ENCODE peak calls at places on chromosomes 16 and 17, in six cellular contexts. R is endothelial cell; W is GM23338; D is CD8-positive, alpha-beta T cell; A is left ventricle myocardium inferior; F is AG09309. V is an unnamed sample.

GRCh38 chr16:50509521-50510341 is 38.5 kb upstream of the NKD1 start:
- DNase-seq in F (no peak), A (no peak), W (peak; percentile 85), D (peak; percentile 41), R (peak; percentile 57), V (peak; percentile 45)

GRCh38 chr16:17343729-17344128 is 127.0 kb downstream of the XYLT1 start:
- DNase-seq in W (no peak), A (no peak), R (no peak), D (no peak), F (no peak), V (no peak)

GRCh38 chr17:41734139-41734948 is at the start of gene HAP1:
- DNase-seq in D (no peak), W (peak; percentile 76), F (no peak), A (no peak), R (peak; percentile 65), V (no peak)

GRCh38 chr17:7833795-7834553 is at the start of gene KDM6B:
- DNase-seq in F (no peak), W (peak; percentile 97), D (peak; percentile 87), R (peak; percentile 85), A (peak; percentile 95), V (peak; percentile 92)

GRCh38 chr17:27446569-27447301 is 9.5 kb upstream of the KSR1 start:
- DNase-seq in W (no peak), R (no peak), D (no peak), A (no peak), F (peak; percentile 83), V (no peak)

GRCh38 chr17:43416998-43417891 is 18.5 kb downstream of the ARL4D start:
- DNase-seq in A (peak; percentile 77), W (no peak), D (no peak), R (no peak), F (no peak), V (no peak)

GRCh38 chr17:67671492-67671891 is 46.2 kb upstream of the NOL11 start:
- DNase-seq in D (no peak), R (no peak), A (no peak), F (no peak), W (no peak), V (no peak)

GRCh38 chr16:65118866-65119265 is 3.0 kb downstream of the CDH11 start:
- DNase-seq in A (no peak), D (no peak), W (no peak), F (no peak), R (no peak), V (no peak)

GRCh38 chr16:16057102-16057501 is 107.7 kb downstream of the ABCC1 start:
- DNase-seq in A (no peak), W (no peak), D (no peak), F (no peak), R (no peak), V (no peak)

GRCh38 chr17:46193626-46194392 is 580 bp upstream of the KANSL1 start:
- DNase-seq in F (peak; percentile 91), W (peak; percentile 97), A (peak; percentile 95), R (peak; percentile 96), D (peak; percentile 95), V (peak; percentile 94)
- TF ChIP-seq CTCF in F (no peak), W (no peak), A (peak; percentile 49), R (peak; percentile 61), D (peak; percentile 46), V (peak; percentile 13)

GRCh38 chr16:12392585-12393089 is 411.1 kb downstream of the CPPED1 start:
- DNase-seq in R (no peak), D (no peak), F (no peak), W (no peak), A (no peak), V (no peak)
- TF ChIP-seq CTCF in R (no peak), D (no peak), F (peak; percentile 8), W (no peak), A (no peak), V (peak; percentile 24)

GRCh38 chr16:29694384-29695195 is 15.6 kb downstream of the QPRT start:
- DNase-seq in A (no peak), F (no peak), D (no peak), W (no peak), R (no peak), V (peak; percentile 15)
- TF ChIP-seq CTCF in A (no peak), F (no peak), D (no peak), W (no peak), R (no peak), V (no peak)

DNA sequence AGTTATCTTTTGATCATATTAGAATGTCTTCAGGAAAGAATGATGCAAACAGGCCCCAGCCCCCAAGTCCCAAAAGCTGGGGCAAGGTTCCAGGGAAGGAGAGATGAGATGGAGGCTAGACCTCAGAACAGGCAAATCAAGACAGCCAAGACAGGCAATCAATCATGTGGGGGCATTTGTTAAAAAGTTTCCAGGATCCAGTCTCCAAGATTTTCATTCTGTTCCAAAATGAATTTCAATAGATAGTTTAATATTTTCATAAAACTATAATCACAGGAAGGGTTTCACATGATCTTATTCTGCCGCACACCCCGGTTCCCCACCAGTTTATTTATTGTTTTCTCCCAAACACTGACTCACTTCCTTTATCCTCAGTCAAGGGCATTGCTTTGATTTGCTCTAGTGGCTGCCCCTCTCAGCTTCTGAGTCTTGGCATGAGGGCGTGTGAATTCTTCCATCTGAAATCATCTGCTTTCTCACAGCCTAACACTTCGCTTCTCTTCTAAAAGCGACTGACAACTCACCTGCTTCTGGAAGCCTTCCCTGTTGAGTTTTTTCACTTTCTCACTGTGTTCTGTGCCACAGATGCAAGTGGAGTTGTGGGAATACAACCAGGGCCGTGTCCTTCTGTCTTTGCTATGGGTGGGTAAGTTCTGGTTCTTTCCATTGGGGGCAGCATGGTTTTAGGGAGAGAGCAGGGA is 12.2 kb upstream of the TERF2 start:
- DNase-seq in F (no peak), A (no peak), D (no peak), W (peak; percentile 83), R (peak; percentile 57), V (no peak)
- TF ChIP-seq CTCF in F (peak; percentile 79), A (peak; percentile 69), D (no peak), W (peak; percentile 83), R (peak; percentile 36), V (peak; percentile 29)

GRCh38 chr17:74922172-74922571 is 883 bp downstream of the USH1G start:
- DNase-seq in D (no peak), F (no peak), W (no peak), A (no peak), R (no peak), V (no peak)

GRCh38 chr17:74924250-74924948 is at the start of gene OTOP2:
- DNase-seq in A (peak; percentile 35), R (no peak), D (no peak), W (peak; percentile 61), F (no peak), V (no peak)

GRCh38 chr17:74922694-74923537 is at the start of gene USH1G:
- DNase-seq in D (no peak), W (peak; percentile 36), R (no peak), F (no peak), A (no peak), V (peak; percentile 84)

GRCh38 chr17:74925242-74925641 is 1.2 kb downstream of the OTOP2 start:
- DNase-seq in R (no peak), W (no peak), A (no peak), F (no peak), D (no peak), V (no peak)

DNA sequence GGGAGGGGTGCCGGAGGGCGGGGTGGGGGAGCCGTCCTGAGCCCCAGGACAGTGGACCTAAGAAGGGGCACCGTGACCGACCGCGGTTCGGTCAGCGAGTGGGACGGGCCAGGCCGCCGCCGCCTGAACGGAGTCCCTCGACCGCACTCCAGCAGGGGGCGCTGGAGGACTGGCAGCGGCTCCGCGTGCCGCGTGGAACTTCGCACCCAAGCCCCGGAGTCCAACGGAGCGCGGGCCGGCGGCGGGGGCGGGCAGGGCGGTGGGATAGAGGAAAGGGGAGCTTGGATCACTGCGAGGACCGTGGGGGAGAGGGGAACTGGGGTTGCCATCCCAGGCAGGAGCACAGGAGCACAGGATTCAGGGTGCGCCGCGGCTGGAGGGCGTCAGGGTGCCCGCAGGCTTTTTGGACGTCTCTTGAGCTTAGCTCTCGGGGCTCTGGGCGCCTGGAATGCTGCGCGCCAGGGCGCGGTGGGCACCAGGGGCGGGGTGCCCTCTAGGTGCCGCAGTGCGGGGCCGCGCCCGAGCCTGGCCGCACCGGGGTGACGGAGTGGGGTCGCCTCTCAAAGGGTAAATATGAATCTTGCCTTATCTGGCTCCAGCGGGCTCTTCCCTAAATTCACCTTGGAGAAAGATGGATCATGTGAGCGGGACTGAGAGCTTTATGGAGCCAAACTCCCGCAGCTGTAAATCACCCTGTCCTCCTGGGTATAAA is 379 bp upstream of the OTOP2 start:
- DNase-seq in D (peak; percentile 73), W (peak; percentile 66), A (peak; percentile 60), F (no peak), R (peak; percentile 82), V (peak; percentile 96)
- TF ChIP-seq CTCF in D (peak; percentile 86), W (peak; percentile 84), A (peak; percentile 79), F (peak; percentile 52), R (peak; percentile 97), V (peak; percentile 92)

DNA sequence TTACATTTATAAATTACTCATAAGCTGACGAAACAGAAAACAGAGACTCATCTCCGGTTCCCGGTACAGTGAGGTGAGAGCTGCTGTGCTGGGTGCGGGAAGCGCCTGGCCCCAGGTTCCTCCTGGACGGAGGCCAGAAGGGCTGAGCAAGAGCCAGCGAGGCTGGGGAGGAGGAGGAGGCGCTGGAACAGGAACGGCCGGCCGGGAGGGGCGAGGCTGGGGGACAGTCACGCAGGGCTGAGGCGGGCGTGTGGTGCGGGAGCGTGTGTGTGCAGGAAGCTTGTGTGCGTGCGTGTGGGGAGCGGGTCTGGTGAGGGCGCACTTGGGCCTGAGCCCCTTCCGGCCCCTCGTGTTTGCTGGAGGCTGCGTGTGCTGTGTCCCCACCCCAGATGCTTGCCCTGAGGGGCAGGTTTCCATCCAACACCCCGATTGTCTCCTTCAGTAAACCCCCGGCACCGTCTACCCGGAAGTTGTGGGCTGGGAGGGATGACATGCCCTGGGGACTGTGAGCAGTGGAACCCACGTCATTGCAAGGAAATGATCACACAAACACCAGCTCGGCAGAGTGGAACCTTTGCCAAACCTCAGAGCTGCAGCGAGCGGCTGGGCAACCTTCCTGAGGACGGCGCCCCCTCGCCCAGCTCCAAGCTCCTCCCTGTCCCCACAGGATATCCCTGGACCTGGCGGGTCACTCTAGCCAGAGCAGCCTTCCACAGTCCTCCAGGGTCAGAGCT is 19.4 kb downstream of the CD7 start:
- DNase-seq in A (peak; percentile 85), D (peak; percentile 94), W (peak; percentile 44), F (peak; percentile 75), R (no peak), V (peak; percentile 92)
- TF ChIP-seq CTCF in A (no peak), D (no peak), W (no peak), F (no peak), R (no peak), V (peak; percentile 7)

GRCh38 chr16:85335584-85336492 is 223.6 kb upstream of the CIBAR2 start:
- DNase-seq in D (no peak), R (no peak), F (no peak), A (no peak), W (no peak), V (no peak)

GRCh38 chr16:85332175-85332574 is 219.9 kb upstream of the CIBAR2 start:
- DNase-seq in A (no peak), D (no peak), R (no peak), W (peak; percentile 88), F (no peak), V (no peak)

GRCh38 chr16:85333337-85333736 is 221.1 kb upstream of the CIBAR2 start:
- DNase-seq in F (no peak), A (no peak), R (no peak), D (no peak), W (no peak), V (no peak)

GRCh38 chr16:85334718-85335583 is 222.7 kb upstream of the CIBAR2 start:
- DNase-seq in R (peak; percentile 36), F (no peak), A (no peak), D (peak; percentile 29), W (peak; percentile 86), V (no peak)

GRCh38 chr16:85333744-85334640 is 221.7 kb upstream of the CIBAR2 start:
- DNase-seq in F (no peak), A (no peak), R (no peak), D (no peak), W (no peak), V (no peak)
- TF ChIP-seq CTCF in F (no peak), A (no peak), R (no peak), D (no peak), W (no peak), V (no peak)

V was measured in GM13977.